ENCODE peak calls at places on chromosomes 16 and 17, in nine cellular contexts. P is activated naive CD4-positive, alpha-beta T cell treated with anti-CD3 and anti-CD28 coated beads for 36 hours; E is iris pigment epithelial cell; K is HFF-Myc; J is fibroblast of the conjunctiva; F is KG1; Q is PC-9; M is A549; W is mucosa of descending colon. T is an unnamed sample.

GRCh38 chr16:89687092-89687940 is 827 bp downstream of the CDK10 start:
- DNase-seq in F (no peak), Q (peak), M (peak), J (no peak), W (peak), P (no peak), E (peak), K (no peak), T (peak)

GRCh38 chr16:4489030-4489429 is 12.8 kb downstream of the HMOX2 start:
- DNase-seq in K (no peak), J (no peak), Q (no peak), P (no peak), E (peak), F (no peak), W (no peak), M (no peak), T (no peak)

GRCh38 chr16:1414532-1415265 is at the start of gene UNKL:
- DNase-seq in Q (peak), P (peak), E (peak), F (no peak), J (no peak), W (peak), K (no peak), M (peak), T (no peak)

GRCh38 chr17:80717661-80718060 is 173.0 kb downstream of the RPTOR start:
- DNase-seq in Q (no peak), F (no peak), P (no peak), E (no peak), J (no peak), M (no peak), K (no peak), W (no peak), T (no peak)

GRCh38 chr17:7217113-7217987 is 2.3 kb downstream of the DLG4 start:
- DNase-seq in K (no peak), M (peak), J (peak), Q (no peak), E (peak), F (no peak), P (peak), W (peak), T (no peak)

GRCh38 chr16:16148755-16149154 is 74.5 kb downstream of the ABCC6 start:
- DNase-seq in W (no peak), F (no peak), K (no peak), Q (no peak), M (no peak), E (no peak), J (no peak), P (no peak), T (peak)

GRCh38 chr17:82215095-82215971 is 2.7 kb upstream of the CCDC57 start:
- DNase-seq in F (no peak), J (no peak), W (no peak), E (no peak), Q (no peak), M (peak), P (no peak), K (no peak), T (no peak)

GRCh38 chr17:77875881-77876509 is 82.5 kb upstream of the TNRC6C start:
- DNase-seq in K (no peak), J (no peak), E (peak), W (no peak), P (peak), M (peak), F (no peak), Q (no peak), T (no peak)

GRCh38 chr17:78929908-78930775 is 5.0 kb upstream of the TIMP2 start:
- DNase-seq in Q (peak), W (no peak), E (no peak), M (no peak), F (no peak), J (no peak), P (no peak), K (no peak), T (no peak)

GRCh38 chr17:4287710-4288109 is 23.9 kb upstream of the ANKFY1 start:
- DNase-seq in J (no peak), K (no peak), W (no peak), E (no peak), M (no peak), Q (no peak), F (no peak), P (no peak), T (no peak)

GRCh38 chr17:18946536-18946935 is 5.4 kb upstream of the SLC5A10 start:
- DNase-seq in J (no peak), E (peak), W (no peak), Q (peak), P (no peak), K (no peak), F (no peak), M (no peak), T (no peak)

GRCh38 chr16:56910654-56911539 is 21.0 kb upstream of the HERPUD1 start:
- DNase-seq in P (peak), J (no peak), F (no peak), W (no peak), K (no peak), M (no peak), Q (no peak), E (peak), T (no peak)

GRCh38 chr17:78998311-78999055 is 11.1 kb downstream of the CANT1 start:
- DNase-seq in W (peak), F (no peak), E (no peak), M (no peak), J (no peak), P (no peak), Q (peak), K (no peak), T (peak)

GRCh38 chr16:53220585-53220984 is 165.8 kb downstream of the CHD9 start:
- DNase-seq in M (peak), F (no peak), K (no peak), P (peak), Q (no peak), W (no peak), E (peak), J (no peak), T (no peak)

GRCh38 chr16:86432691-86433090 is 77.6 kb upstream of the FOXF1 start:
- DNase-seq in E (peak), M (no peak), Q (no peak), W (peak), K (no peak), F (no peak), P (no peak), J (no peak), T (no peak)

GRCh38 chr17:50028207-50029120 is 27.4 kb upstream of the ITGA3 start:
- DNase-seq in P (no peak), J (no peak), M (peak), Q (peak), E (no peak), K (no peak), F (no peak), W (no peak), T (no peak)

GRCh38 chr17:45225964-45226530 is 4.4 kb downstream of the FMNL1 start:
- DNase-seq in Q (no peak), W (peak), J (no peak), E (peak), K (no peak), P (peak), F (peak), M (peak), T (no peak)

GRCh38 chr17:49698005-49698404 is 9.8 kb downstream of the SLC35B1 start:
- DNase-seq in W (no peak), F (no peak), J (no peak), Q (no peak), M (no peak), P (no peak), K (no peak), E (no peak), T (no peak)

GRCh38 chr16:87552072-87552718 is 50.1 kb upstream of the JPH3 start:
- DNase-seq in M (no peak), W (no peak), F (no peak), Q (no peak), K (no peak), E (no peak), J (no peak), P (no peak), T (no peak)

GRCh38 chr16:49463529-49463928 is 89.9 kb downstream of the C16orf78 start:
- DNase-seq in W (peak), P (peak), J (no peak), E (no peak), Q (no peak), F (peak), M (no peak), K (no peak), T (no peak)

GRCh38 chr17:43531955-43532354 is 14.2 kb downstream of the ETV4 start:
- DNase-seq in M (no peak), J (no peak), E (no peak), F (no peak), W (no peak), Q (no peak), P (no peak), K (no peak), T (no peak)

GRCh38 chr17:47789611-47790520 is 31.7 kb downstream of the OSBPL7 start:
- DNase-seq in E (peak), Q (peak), W (peak), P (peak), J (no peak), K (no peak), F (no peak), M (peak), T (no peak)